ENCODE peak calls at places on chromosomes 2 and 18, in seven cellular contexts. I is renal cortical epithelial cell, C is GM20000, L is KG1, V is HFFc6, O is HFF-Myc, M is HEK293T. N is an unnamed sample.

GRCh38 chr2:112061840-112062239 is 6.8 kb downstream of the TMEM87B start:
- DNase-seq in I (no peak), C (no peak), L (no peak), V (no peak), O (no peak), M (no peak), N (no peak)

GRCh38 chr2:27212626-27213471 is 781 bp upstream of the SLC5A6 start:
- DNase-seq in I (peak), C (peak), L (peak), V (peak), O (no peak), M (no peak), N (peak)

GRCh38 chr2:231483398-231484329 is 19.4 kb upstream of the NCL start:
- DNase-seq in I (no peak), C (peak), L (no peak), V (no peak), O (no peak), M (no peak), N (no peak)

GRCh38 chr18:21656402-21656801 is 44.3 kb downstream of the SNRPD1 start:
- DNase-seq in I (no peak), C (no peak), L (no peak), V (peak), O (no peak), M (no peak), N (no peak)

GRCh38 chr18:39421319-39421718 is 1855.7 kb upstream of the CELF4 start:
- DNase-seq in I (no peak), C (no peak), L (no peak), V (no peak), O (no peak), M (no peak), N (no peak)

GRCh38 chr2:203569677-203570316 is 34.7 kb upstream of the RAPH1 start:
- DNase-seq in I (no peak), C (no peak), L (no peak), V (no peak), O (no peak), M (no peak), N (no peak)

GRCh38 chr2:15749460-15750432 is 158.1 kb downstream of the DDX1 start:
- DNase-seq in I (no peak), C (no peak), L (no peak), V (no peak), O (no peak), M (no peak), N (no peak)

GRCh38 chr18:66990909-66991308 is 387.0 kb upstream of the CDH19 start:
- DNase-seq in I (no peak), C (no peak), L (no peak), V (no peak), O (no peak), M (no peak), N (no peak)

GRCh38 chr2:240121190-240121589 is 14.9 kb downstream of the COPS9 start:
- DNase-seq in I (no peak), C (no peak), L (no peak), V (no peak), O (no peak), M (no peak), N (no peak)

GRCh38 chr2:173881886-173882285 is 83.3 kb downstream of the SP3 start:
- DNase-seq in I (peak), C (no peak), L (no peak), V (no peak), O (no peak), M (no peak), N (no peak)

GRCh38 chr2:158806941-158807340 is 11.8 kb downstream of the DAPL1 start:
- DNase-seq in I (peak), C (no peak), L (no peak), V (no peak), O (no peak), M (no peak), N (no peak)

GRCh38 chr18:512957-513356 is 12.5 kb upstream of the COLEC12 start:
- DNase-seq in I (no peak), C (no peak), L (no peak), V (no peak), O (no peak), M (no peak), N (no peak)

GRCh38 chr2:149004836-149005235 is 33.7 kb upstream of the LYPD6B start:
- DNase-seq in I (peak), C (no peak), L (no peak), V (peak), O (no peak), M (no peak), N (no peak)

GRCh38 chr2:73418343-73418742 is 32.7 kb downstream of the ALMS1 start:
- DNase-seq in I (peak), C (no peak), L (no peak), V (peak), O (no peak), M (no peak), N (no peak)

GRCh38 chr2:158321264-158321663 is 135.3 kb downstream of the CCDC148 start:
- DNase-seq in I (peak), C (no peak), L (no peak), V (peak), O (peak), M (no peak), N (no peak)

GRCh38 chr2:143231257-143231650 is 102.0 kb downstream of the ARHGAP15 start:
- DNase-seq in I (peak), C (no peak), L (no peak), V (no peak), O (no peak), M (no peak), N (no peak)

GRCh38 chr2:160332318-160332717 is 132.2 kb upstream of the ITGB6 start:
- DNase-seq in I (peak), C (no peak), L (no peak), V (no peak), O (no peak), M (no peak), N (peak)

GRCh38 chr2:160075171-160075570 is 12.8 kb upstream of the PLA2R1 start:
- DNase-seq in I (no peak), C (no peak), L (no peak), V (peak), O (peak), M (no peak), N (no peak)

GRCh38 chr2:45024600-45025291 is 15.5 kb upstream of the SIX2 start:
- DNase-seq in I (peak), C (no peak), L (no peak), V (peak), O (peak), M (no peak), N (no peak)

GRCh38 chr2:104091894-104092293 is 762.0 kb upstream of the POU3F3 start:
- DNase-seq in I (no peak), C (no peak), L (no peak), V (no peak), O (no peak), M (no peak), N (no peak)

GRCh38 chr2:148984449-148984848 is 54.0 kb upstream of the LYPD6B start:
- DNase-seq in I (no peak), C (no peak), L (no peak), V (no peak), O (no peak), M (no peak), N (no peak)

GRCh38 chr2:95053543-95053942 is 28.0 kb downstream of the MAL start:
- DNase-seq in I (no peak), C (no peak), L (no peak), V (no peak), O (no peak), M (no peak), N (no peak)

GRCh38 chr18:50163505-50163904 is 31.4 kb downstream of the MYO5B start:
- DNase-seq in I (no peak), C (no peak), L (no peak), V (no peak), O (no peak), M (no peak), N (no peak)

GRCh38 chr2:110101280-110101844 is 14.3 kb downstream of the MALL start:
- DNase-seq in I (peak), C (no peak), L (no peak), V (peak), O (peak), M (no peak), N (peak)

GRCh38 chr2:235605306-235605998 is 111.6 kb downstream of the AGAP1 start:
- DNase-seq in I (peak), C (no peak), L (no peak), V (peak), O (peak), M (no peak), N (no peak)

GRCh38 chr2:17593841-17594482 is 53.5 kb downstream of the VSNL1 start:
- DNase-seq in I (no peak), C (no peak), L (no peak), V (no peak), O (no peak), M (no peak), N (no peak)

GRCh38 chr2:240454031-240454901 is 18.8 kb downstream of the GPC1 start:
- DNase-seq in I (no peak), C (no peak), L (no peak), V (no peak), O (no peak), M (no peak), N (no peak)

GRCh38 chr2:57460875-57461274 is 585.7 kb upstream of the VRK2 start:
- DNase-seq in I (no peak), C (no peak), L (no peak), V (no peak), O (no peak), M (no peak), N (no peak)

GRCh38 chr18:23228102-23229051 is 93.1 kb downstream of the CABLES1 start:
- DNase-seq in I (peak), C (peak), L (no peak), V (no peak), O (no peak), M (no peak), N (peak)

GRCh38 chr2:237904806-237905599 is 45.6 kb downstream of the RAMP1 start:
- DNase-seq in I (peak), C (no peak), L (peak), V (peak), O (no peak), M (no peak), N (no peak)

GRCh38 chr18:68533641-68534040 is 181.3 kb downstream of the TMX3 start:
- DNase-seq in I (no peak), C (no peak), L (no peak), V (no peak), O (no peak), M (no peak), N (no peak)

GRCh38 chr18:3179430-3180089 is 40.2 kb downstream of the MYOM1 start:
- DNase-seq in I (no peak), C (peak), L (no peak), V (no peak), O (no peak), M (no peak), N (no peak)

GRCh38 chr2:184596819-184597411 is 1.4 kb upstream of the ZNF804A start:
- DNase-seq in I (peak), C (peak), L (peak), V (peak), O (no peak), M (no peak), N (peak)

GRCh38 chr18:38367473-38367872 is 801.9 kb upstream of the CELF4 start:
- DNase-seq in I (no peak), C (no peak), L (no peak), V (no peak), O (no peak), M (no peak), N (no peak)

N was measured in HL-60.